ENCODE peak calls at places on chromosomes 7 and 10, in four cellular contexts. R is body of pancreas, L is heart left ventricle, G is right lobe of liver. P is an unnamed sample.

GRCh38 chr7:155836216-155837125 is 24.2 kb upstream of the SHH start:
- ATAC-seq in R (no peak), G (no peak), L (no peak), P (no peak)

GRCh38 chr10:42981358-42982236 is 95.3 kb upstream of the RET start:
- ATAC-seq in R (no peak), L (no peak), G (no peak), P (no peak)

GRCh38 chr7:31517103-31517502 is 3.2 kb downstream of the ITPRID1 start:
- ATAC-seq in R (no peak), L (no peak), G (no peak), P (no peak)

GRCh38 chr7:141402277-141402996 is 148.8 kb upstream of the AGK start:
- ATAC-seq in R (no peak), G (no peak), L (peak; percentile 72), P (no peak)

GRCh38 chr7:23123465-23123864 is 17.9 kb downstream of the KLHL7 start:
- ATAC-seq in R (no peak), L (peak; percentile 53), G (no peak), P (no peak)

GRCh38 chr7:83691095-83691494 is 42.2 kb upstream of the SEMA3E start:
- ATAC-seq in R (no peak), G (no peak), L (no peak), P (no peak)

GRCh38 chr7:107856806-107857540 is 34.0 kb upstream of the DLD start:
- ATAC-seq in R (no peak), L (no peak), G (peak; percentile 61), P (no peak)

GRCh38 chr7:139109983-139110411 is 477 bp upstream of the ZC3HAV1 start:
- ATAC-seq in R (no peak), L (no peak), G (no peak), P (no peak)

GRCh38 chr7:98267305-98267704 is 14.2 kb upstream of the BRI3 start:
- ATAC-seq in L (no peak), R (no peak), G (peak; percentile 29), P (no peak)

GRCh38 chr7:90396420-90396819 is 6.8 kb upstream of the CLDN12 start:
- ATAC-seq in G (no peak), R (no peak), L (no peak), P (no peak)

GRCh38 chr7:8271960-8272359 is 10.0 kb upstream of the ICA1 start:
- ATAC-seq in R (no peak), L (no peak), G (no peak), P (no peak)

GRCh38 chr10:4162571-4163286 is 377.7 kb upstream of the KLF6 start:
- ATAC-seq in G (no peak), L (no peak), R (no peak), P (no peak)

GRCh38 chr10:79400567-79401004 is 44.8 kb downstream of the ZCCHC24 start:
- ATAC-seq in R (no peak), G (peak; percentile 31), L (no peak), P (no peak)

GRCh38 chr7:132815696-132816334 is 239.5 kb upstream of the PLXNA4 start:
- ATAC-seq in L (no peak), R (no peak), G (no peak), P (no peak)

GRCh38 chr10:74213571-74214162 is 62.6 kb downstream of the ADK start:
- ATAC-seq in G (peak; percentile 60), R (no peak), L (no peak), P (no peak)

GRCh38 chr7:68107256-68107655 is 1110.6 kb downstream of the TYW1 start:
- ATAC-seq in L (peak; percentile 85), R (no peak), G (peak; percentile 11), P (no peak)

GRCh38 chr10:13162013-13162364 is 631 bp downstream of the MCM10 start:
- ATAC-seq in G (no peak), R (no peak), L (no peak), P (no peak)

GRCh38 chr7:70728873-70729552 is 402.9 kb upstream of the GALNT17 start:
- ATAC-seq in L (peak; percentile 46), G (no peak), R (no peak), P (no peak)

GRCh38 chr7:149071641-149072437 is 18.7 kb downstream of the ZNF786 start:
- ATAC-seq in L (peak; percentile 72), R (no peak), G (peak; percentile 22), P (peak; percentile 65)

GRCh38 chr10:118669835-118670234 is 74.4 kb upstream of the PRLHR start:
- ATAC-seq in R (no peak), G (no peak), L (no peak), P (no peak)

GRCh38 chr7:48177271-48177670 is 6.0 kb downstream of the ABCA13 start:
- ATAC-seq in R (no peak), L (no peak), G (no peak), P (no peak)

GRCh38 chr7:68787586-68787985 is 810.7 kb upstream of the AUTS2 start:
- ATAC-seq in L (no peak), G (peak; percentile 92), R (no peak), P (no peak)

GRCh38 chr7:45203459-45203858 is 45.9 kb downstream of the RAMP3 start:
- ATAC-seq in L (peak; percentile 27), G (no peak), R (no peak), P (peak; percentile 17)

GRCh38 chr10:80528185-80528700 is 9.5 kb upstream of the SH2D4B start:
- ATAC-seq in R (no peak), L (peak; percentile 25), G (peak; percentile 40), P (no peak)

GRCh38 chr10:124044143-124044862 is 49.1 kb downstream of the CHST15 start:
- ATAC-seq in G (peak; percentile 15), R (no peak), L (no peak), P (no peak)

GRCh38 chr7:24907311-24907886 is 72.6 kb downstream of the OSBPL3 start:
- ATAC-seq in G (no peak), R (no peak), L (no peak), P (no peak)

GRCh38 chr7:2864999-2865670 is 21.0 kb upstream of the GNA12 start:
- ATAC-seq in L (no peak), R (no peak), G (peak; percentile 60), P (no peak)

GRCh38 chr7:91325731-91326130 is 61.5 kb downstream of the FZD1 start:
- ATAC-seq in G (no peak), R (no peak), L (no peak), P (no peak)

GRCh38 chr7:44999245-45000095 is 531 bp upstream of the CCM2 start:
- ATAC-seq in G (peak; percentile 94), L (peak; percentile 97), R (peak; percentile 93), P (peak; percentile 94)

GRCh38 chr10:130843051-130843653 is 468.4 kb downstream of the TCERG1L start:
- ATAC-seq in G (no peak), R (no peak), L (no peak), P (no peak)

GRCh38 chr10:57535306-57535705 is 732.4 kb downstream of the IPMK start:
- ATAC-seq in L (no peak), R (no peak), G (no peak), P (no peak)

GRCh38 chr7:22445140-22445722 is 54.8 kb downstream of the STEAP1B start:
- ATAC-seq in R (peak; percentile 66), G (peak; percentile 57), L (peak; percentile 99), P (peak; percentile 80)

GRCh38 chr10:104447331-104447730 is 93.7 kb downstream of the CFAP58 start:
- ATAC-seq in L (no peak), R (no peak), G (no peak), P (no peak)
- TF ChIP-seq POLR2A in L (no peak), R (no peak), G (no peak), P (no peak)

DNA sequence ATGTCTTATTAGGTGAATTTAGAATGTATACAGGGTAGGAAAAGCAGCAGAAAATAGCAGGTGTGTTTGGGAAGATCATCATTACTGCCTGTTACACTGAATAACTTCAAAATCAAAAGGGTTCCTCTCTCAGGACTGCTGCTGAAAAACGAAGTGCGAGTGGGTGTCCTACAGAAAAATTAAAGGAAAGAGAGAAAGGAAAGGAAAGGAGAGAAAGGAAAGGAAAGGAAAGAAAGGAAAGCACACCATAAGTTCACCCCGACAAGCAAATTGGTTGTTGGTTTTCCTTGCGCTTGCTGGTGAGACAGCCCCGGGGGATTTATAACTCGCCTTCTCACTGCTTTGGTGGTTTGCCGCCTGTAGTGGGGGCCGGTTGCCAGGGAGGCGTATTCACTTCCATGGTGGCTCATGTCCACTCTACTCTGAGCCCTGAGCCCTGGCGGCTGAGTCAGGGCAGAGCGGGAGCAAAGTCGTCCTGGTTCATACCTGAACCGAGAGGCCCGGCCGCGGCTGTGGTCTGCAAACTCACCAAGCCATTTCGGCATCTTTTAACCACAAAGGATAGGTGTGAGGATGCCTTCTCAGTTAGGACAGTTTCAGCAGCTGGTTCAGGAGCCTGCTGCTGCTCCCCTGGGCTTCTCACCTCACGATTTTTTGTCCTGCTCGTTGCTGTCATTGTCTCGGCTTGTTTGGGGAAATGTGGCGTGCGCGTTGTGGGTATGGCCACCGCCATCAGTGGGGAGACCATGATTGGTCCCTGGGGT is 26.1 kb downstream of the INPP5A start:
- ATAC-seq in L (no peak), G (no peak), R (no peak), P (no peak)
- TF ChIP-seq CTCF in L (no peak), G (no peak), R (no peak), P (no peak)

GRCh38 chr10:47260505-47261111 is 39.4 kb upstream of the GDF10 start:
- ATAC-seq in G (no peak), L (peak; percentile 86), R (no peak), P (no peak)

GRCh38 chr10:47261556-47261955 is 38.4 kb upstream of the GDF10 start:
- ATAC-seq in G (no peak), L (no peak), R (no peak), P (no peak)

GRCh38 chr10:47259521-47259920 is 40.5 kb upstream of the GDF10 start:
- ATAC-seq in G (no peak), L (no peak), R (no peak), P (no peak)

GRCh38 chr10:47262606-47263295 is 37.2 kb upstream of the GDF10 start:
- ATAC-seq in R (no peak), L (no peak), G (no peak), P (no peak)

GRCh38 chr10:47261121-47261520 is 38.9 kb upstream of the GDF10 start:
- ATAC-seq in R (no peak), L (no peak), G (no peak), P (no peak)
- H3K4me1 ChIP-seq in R (peaks cover 8% of the 10 kb centered on the region), L (no peaks in the 10 kb centered on the region), G (no peaks in the 10 kb centered on the region), P (no peaks in the 10 kb centered on the region)

GRCh38 chr10:25017661-25018060 is 1.2 kb downstream of the THNSL1 start:
- ATAC-seq in R (no peak), G (no peak), L (no peak), P (no peak)

GRCh38 chr10:25015927-25016348 is at the start of gene ENKUR:
- ATAC-seq in R (peak; percentile 72), L (peak; percentile 60), G (peak; percentile 50), P (peak; percentile 67)

GRCh38 chr10:25017247-25017590 is 807 bp downstream of the THNSL1 start:
- ATAC-seq in G (no peak), R (no peak), L (no peak), P (no peak)

GRCh38 chr10:25014579-25014978 is 1.4 kb downstream of the ENKUR start:
- ATAC-seq in R (no peak), G (no peak), L (no peak), P (no peak)

GRCh38 chr10:25016349-25017246 is at the start of gene THNSL1:
- ATAC-seq in L (peak; percentile 100), G (peak; percentile 97), R (peak; percentile 96), P (peak; percentile 100)
- TF ChIP-seq POLR2A in L (no peak), G (peak; percentile 97), R (peak; percentile 96), P (peak; percentile 65)

GRCh38 chr7:1223196-1224092 is 9.2 kb upstream of the UNCX start:
- ATAC-seq in L (no peak), R (no peak), G (no peak), P (no peak)
- TF ChIP-seq CTCF in L (no peak), R (no peak), G (no peak), P (no peak)